ENCODE peak calls at places on chromosome 14, in six cellular contexts. Y is activated T-cell treated with anti-CD3 and anti-CD28 coated beads, Interleukin-2, amount 50 U/mL, for 48 hours; V is stimulated activated CD4-positive, alpha-beta T cell treated with anti-CD3 and anti-CD28 coated beads, Interleukin-4, amount 100 ng/mL, for 48 hours; O is activated CD4-positive, CD25-positive, alpha-beta regulatory T cell treated with anti-CD3 and anti-CD28 coated beads, Interleukin-2, amount 50 U/mL, for 72 hours; K is iris pigment epithelial cell; D is NCI-H1694. G is an unnamed sample.

GRCh38 chr14:38623661-38624060 is 367.8 kb upstream of the CLEC14A start:
- DNase-seq in Y (no peak), V (no peak), O (no peak), K (peak; percentile 22), D (no peak), G (no peak)

GRCh38 chr14:102538598-102539543 is 29.3 kb upstream of the ANKRD9 start:
- DNase-seq in Y (no peak), V (no peak), O (no peak), K (no peak), D (peak; percentile 26), G (no peak)

GRCh38 chr14:104082807-104083206 is 2.7 kb upstream of the ASPG start:
- DNase-seq in Y (no peak), V (no peak), O (no peak), K (no peak), D (peak; percentile 34), G (no peak)

GRCh38 chr14:24734917-24735500 is 101.0 kb upstream of the GZMB start:
- DNase-seq in Y (no peak), V (no peak), O (no peak), K (peak; percentile 64), D (peak; percentile 36), G (peak; percentile 54)

GRCh38 chr14:26281280-26281998 is 316.4 kb downstream of the NOVA1 start:
- DNase-seq in Y (no peak), V (no peak), O (no peak), K (peak; percentile 86), D (no peak), G (peak; percentile 60)

GRCh38 chr14:36824854-36825253 is 163.2 kb downstream of the PAX9 start:
- DNase-seq in Y (no peak), V (no peak), O (no peak), K (no peak), D (no peak), G (no peak)

GRCh38 chr14:75979071-75979571 is 2.7 kb downstream of the TGFB3 start:
- DNase-seq in Y (peak; percentile 41), V (peak; percentile 18), O (no peak), K (peak; percentile 62), D (peak; percentile 59), G (no peak)

GRCh38 chr14:71586131-71586893 is 345.9 kb upstream of the RGS6 start:
- DNase-seq in Y (no peak), V (no peak), O (no peak), K (peak; percentile 36), D (no peak), G (no peak)

GRCh38 chr14:24238123-24238522 is 4.3 kb downstream of the TINF2 start:
- DNase-seq in Y (no peak), V (no peak), O (no peak), K (no peak), D (no peak), G (peak; percentile 90)

GRCh38 chr14:65940056-65940735 is 527.7 kb downstream of the FUT8 start:
- DNase-seq in Y (no peak), V (no peak), O (no peak), K (no peak), D (no peak), G (no peak)

GRCh38 chr14:105199093-105199492 is 18.0 kb upstream of the NUDT14 start:
- DNase-seq in Y (no peak), V (no peak), O (no peak), K (peak; percentile 71), D (no peak), G (no peak)

GRCh38 chr14:101233016-101233355 is 328.3 kb upstream of the DIO3 start:
- DNase-seq in Y (no peak), V (no peak), O (no peak), K (no peak), D (no peak), G (no peak)

GRCh38 chr14:63862163-63862562 is 9.4 kb downstream of the SYNE2 start:
- DNase-seq in Y (no peak), V (no peak), O (no peak), K (no peak), D (no peak), G (no peak)

GRCh38 chr14:56294125-56294524 is 175.9 kb downstream of the PELI2 start:
- DNase-seq in Y (no peak), V (peak; percentile 3), O (no peak), K (no peak), D (no peak), G (no peak)

GRCh38 chr14:63874223-63874622 is 21.4 kb downstream of the SYNE2 start:
- DNase-seq in Y (no peak), V (no peak), O (no peak), K (no peak), D (no peak), G (no peak)

GRCh38 chr14:102805454-102805891 is 28.2 kb downstream of the TRAF3 start:
- DNase-seq in Y (peak; percentile 72), V (peak; percentile 42), O (peak; percentile 59), K (peak; percentile 73), D (no peak), G (no peak)

GRCh38 chr14:90664911-90665695 is 151.1 kb downstream of the TTC7B start:
- DNase-seq in Y (no peak), V (no peak), O (no peak), K (no peak), D (peak; percentile 75), G (no peak)

GRCh38 chr14:21995332-21995731 is 321.7 kb upstream of the OR4E1 start:
- DNase-seq in Y (no peak), V (no peak), O (no peak), K (no peak), D (no peak), G (no peak)

GRCh38 chr14:99982449-99983250 is 82.6 kb upstream of the EVL start:
- DNase-seq in Y (peak; percentile 59), V (peak; percentile 21), O (peak; percentile 62), K (peak; percentile 69), D (peak; percentile 85), G (no peak)

GRCh38 chr14:81504864-81505263 is 28.8 kb downstream of the SEL1L start:
- DNase-seq in Y (no peak), V (no peak), O (no peak), K (no peak), D (no peak), G (no peak)

GRCh38 chr14:24903337-24903736 is 146.6 kb downstream of the STXBP6 start:
- DNase-seq in Y (no peak), V (no peak), O (no peak), K (peak; percentile 66), D (no peak), G (peak; percentile 37)

GRCh38 chr14:99725774-99726537 is 41.9 kb downstream of the CYP46A1 start:
- DNase-seq in Y (no peak), V (no peak), O (peak; percentile 21), K (no peak), D (no peak), G (no peak)

GRCh38 chr14:49940805-49941421 is 48.0 kb downstream of the ARF6 start:
- DNase-seq in Y (no peak), V (no peak), O (no peak), K (peak; percentile 93), D (no peak), G (no peak)

GRCh38 chr14:42004321-42004720 is 397.6 kb downstream of the LRFN5 start:
- DNase-seq in Y (no peak), V (no peak), O (no peak), K (no peak), D (no peak), G (no peak)

GRCh38 chr14:103220134-103220981 is 97.1 kb downstream of the TNFAIP2 start:
- DNase-seq in Y (no peak), V (no peak), O (no peak), K (no peak), D (no peak), G (no peak)

GRCh38 chr14:104096751-104097700 is 11.5 kb downstream of the ASPG start:
- DNase-seq in Y (no peak), V (no peak), O (no peak), K (no peak), D (peak; percentile 97), G (no peak)

GRCh38 chr14:98173291-98173690 is 1098.7 kb downstream of the BCL11B start:
- DNase-seq in Y (no peak), V (no peak), O (no peak), K (no peak), D (no peak), G (no peak)

GRCh38 chr14:78974691-78975090 is 804.5 kb downstream of the NRXN3 start:
- DNase-seq in Y (no peak), V (no peak), O (no peak), K (peak; percentile 44), D (no peak), G (peak; percentile 51)

GRCh38 chr14:102498678-102499265 is 10.8 kb downstream of the ANKRD9 start:
- DNase-seq in Y (no peak), V (no peak), O (no peak), K (no peak), D (no peak), G (no peak)

GRCh38 chr14:91113829-91114078 is at the start of gene DGLUCY:
- DNase-seq in Y (no peak), V (no peak), O (no peak), K (peak; percentile 82), D (peak; percentile 87), G (no peak)

GRCh38 chr14:60506462-60506984 is 2.4 kb upstream of the SIX6 start:
- DNase-seq in Y (no peak), V (no peak), O (no peak), K (no peak), D (no peak), G (no peak)

GRCh38 chr14:104721704-104722431 is 2.2 kb upstream of the ADSS1 start:
- DNase-seq in Y (no peak), V (no peak), O (no peak), K (no peak), D (no peak), G (no peak)

GRCh38 chr14:97978336-97978735 is 1181.2 kb downstream of the VRK1 start:
- DNase-seq in Y (peak; percentile 82), V (peak; percentile 73), O (peak; percentile 65), K (peak; percentile 16), D (peak; percentile 95), G (peak; percentile 77)

GRCh38 chr14:29724991-29725390 is 202.7 kb downstream of the PRKD1 start:
- DNase-seq in Y (no peak), V (no peak), O (no peak), K (peak; percentile 62), D (no peak), G (peak; percentile 8)

GRCh38 chr14:104889374-104889755 is 24.3 kb downstream of the CEP170B start:
- DNase-seq in Y (peak; percentile 16), V (no peak), O (peak; percentile 28), K (no peak), D (no peak), G (no peak)

GRCh38 chr14:68062651-68063050 is 243.1 kb downstream of the RAD51B start:
- DNase-seq in Y (no peak), V (no peak), O (no peak), K (no peak), D (no peak), G (no peak)

GRCh38 chr14:46377305-46377704 is 274.3 kb downstream of the RPL10L start:
- DNase-seq in Y (no peak), V (no peak), O (no peak), K (no peak), D (no peak), G (no peak)